ENCODE peak calls at places on chromosomes 1 and 21, in five cellular contexts. P is lower leg skin; B is MCF 10A; V is breast epithelium; D is CD4-positive, alpha-beta T cell. H is an unnamed sample.

GRCh38 chr1:27660300-27660837 is 11.6 kb downstream of the IFI6 start:
- DNase-seq in P (no peak), V (no peak), B (peak), D (no peak), H (no peak)

GRCh38 chr1:230866171-230866811 is 2.0 kb downstream of the C1orf198 start:
- DNase-seq in V (no peak), B (no peak), P (no peak), D (no peak), H (no peak)

GRCh38 chr1:184866991-184867788 is 107.1 kb downstream of the NIBAN1 start:
- DNase-seq in B (peak), P (no peak), V (no peak), D (peak), H (no peak)

GRCh38 chr1:55127827-55128343 is 87.3 kb downstream of the USP24 start:
- DNase-seq in V (no peak), P (no peak), B (peak), D (no peak), H (no peak)

GRCh38 chr1:8384088-8384487 is 66.2 kb downstream of the SLC45A1 start:
- DNase-seq in P (peak), V (no peak), D (no peak), B (no peak), H (no peak)

GRCh38 chr1:62337785-62338631 is 18.8 kb upstream of the KANK4 start:
- DNase-seq in V (no peak), P (no peak), B (no peak), D (no peak), H (no peak)

GRCh38 chr21:29888437-29888836 is 51.4 kb downstream of the GRIK1 start:
- DNase-seq in D (no peak), B (peak), P (no peak), V (no peak), H (no peak)

GRCh38 chr21:33232640-33233039 is 2.9 kb downstream of the IFNAR2 start:
- DNase-seq in D (no peak), B (no peak), P (no peak), V (no peak), H (no peak)

GRCh38 chr21:15096146-15096545 is 31.3 kb upstream of the NRIP1 start:
- DNase-seq in V (no peak), B (no peak), D (no peak), P (no peak), H (no peak)

GRCh38 chr1:32112800-32113375 is 5.0 kb downstream of the KPNA6 start:
- DNase-seq in P (no peak), V (no peak), D (no peak), B (no peak), H (no peak)

GRCh38 chr1:31502253-31502652 is 74.1 kb upstream of the TINAGL1 start:
- DNase-seq in B (no peak), P (no peak), V (no peak), D (no peak), H (no peak)

GRCh38 chr21:26437326-26438009 is 135.6 kb downstream of the CYYR1 start:
- DNase-seq in D (no peak), B (no peak), P (no peak), V (no peak), H (no peak)

GRCh38 chr1:214187152-214187900 is 93.6 kb upstream of the SMYD2 start:
- DNase-seq in D (no peak), V (no peak), P (no peak), B (no peak), H (peak)

DNA sequence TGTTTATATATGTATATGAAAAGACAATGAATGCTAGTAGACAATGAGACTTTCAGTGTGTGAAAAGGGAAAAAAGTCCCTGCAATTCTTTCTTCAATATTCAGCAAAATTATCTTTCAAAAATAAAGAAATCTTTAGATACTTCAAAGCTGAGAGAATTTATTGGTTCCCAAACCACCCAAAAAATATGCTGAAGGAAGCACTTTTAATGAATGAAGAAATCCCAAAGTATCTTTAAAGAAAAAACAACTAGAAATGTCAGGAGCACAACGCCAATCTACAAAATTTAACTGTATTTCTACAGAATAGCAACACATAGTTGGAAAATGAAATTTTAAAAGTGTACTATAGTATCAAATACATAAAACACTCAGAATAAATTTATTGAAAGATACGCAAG is 142.3 kb upstream of the CHRM3 start:
- DNase-seq in V (no peak), P (no peak), D (no peak), B (no peak), H (no peak)
- TF ChIP-seq CTCF in V (no peak), P (no peak), D (no peak), B (no peak), H (no peak)

GRCh38 chr1:21863981-21864380 is 51.9 kb downstream of the LDLRAD2 start:
- DNase-seq in D (no peak), V (no peak), P (no peak), B (no peak), H (no peak)

GRCh38 chr1:21859669-21860179 is 47.7 kb downstream of the LDLRAD2 start:
- DNase-seq in V (no peak), B (no peak), D (no peak), P (no peak), H (no peak)

GRCh38 chr1:21865609-21865942 is 53.5 kb downstream of the LDLRAD2 start:
- DNase-seq in P (no peak), B (no peak), V (no peak), D (no peak), H (no peak)

GRCh38 chr1:21864730-21865129 is 52.7 kb downstream of the LDLRAD2 start:
- DNase-seq in P (no peak), D (no peak), V (no peak), B (no peak), H (no peak)

GRCh38 chr1:21861602-21862429 is 49.8 kb downstream of the LDLRAD2 start:
- DNase-seq in V (no peak), D (no peak), P (no peak), B (peak), H (no peak)
- TF ChIP-seq CTCF in V (no peak), D (no peak), P (no peak), B (no peak), H (no peak)

GRCh38 chr1:222702210-222702609 is 10.1 kb downstream of the AIDA start:
- DNase-seq in V (no peak), B (no peak), D (no peak), P (no peak), H (no peak)

GRCh38 chr1:222711319-222712252 is 705 bp downstream of the AIDA start:
- DNase-seq in P (peak), B (peak), V (peak), D (peak), H (peak)

GRCh38 chr1:222704260-222704659 is 8.0 kb downstream of the AIDA start:
- DNase-seq in B (no peak), V (no peak), P (no peak), D (no peak), H (no peak)

GRCh38 chr1:222709700-222710153 is 2.6 kb downstream of the AIDA start:
- DNase-seq in V (no peak), P (no peak), B (no peak), D (no peak), H (no peak)

GRCh38 chr1:222706815-222707214 is 5.5 kb downstream of the AIDA start:
- DNase-seq in B (no peak), V (no peak), P (no peak), D (no peak), H (no peak)
- TF ChIP-seq CTCF in B (peak), V (no peak), P (no peak), D (no peak), H (peak)

DNA sequence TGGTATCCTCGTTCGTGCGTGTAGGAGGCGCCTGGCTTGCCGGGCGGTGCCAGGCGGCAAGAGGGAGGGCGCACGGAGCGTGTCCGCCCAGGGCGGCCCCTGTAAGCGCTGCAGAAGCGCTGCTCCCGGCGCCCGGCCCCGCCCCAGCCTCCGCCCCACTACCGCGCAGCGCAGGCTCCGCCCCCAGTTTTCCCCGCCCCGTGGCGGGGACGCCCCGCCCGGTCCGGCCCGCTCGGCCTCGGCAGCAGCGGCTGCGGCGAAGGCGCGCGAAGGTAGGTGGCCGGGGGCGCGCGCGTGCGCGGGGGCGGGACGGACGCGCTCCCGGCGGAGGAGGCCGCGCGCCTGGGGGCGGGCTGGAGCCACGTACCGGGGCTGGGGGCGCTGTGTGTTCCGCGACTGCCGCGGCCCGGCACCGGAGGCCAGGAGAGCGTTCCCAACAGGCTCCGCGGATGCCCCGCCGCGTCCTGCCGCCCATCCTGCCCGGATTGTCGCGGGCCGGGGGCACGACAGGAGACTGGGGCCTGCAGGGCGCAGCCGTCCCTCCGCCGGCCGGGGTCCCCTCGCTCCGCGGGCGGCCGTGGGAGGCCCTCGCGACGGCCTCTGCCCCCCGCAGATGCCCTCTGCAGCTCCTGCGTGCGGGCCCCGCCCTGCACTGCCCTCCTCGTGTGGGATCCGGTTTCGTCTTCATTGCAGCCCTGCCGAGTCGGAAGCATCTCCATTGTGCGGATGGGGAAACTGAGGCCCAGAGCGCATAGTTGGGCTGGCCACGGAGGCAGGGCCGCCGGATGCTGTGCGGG is 7.7 kb upstream of the CROCC start:
- DNase-seq in B (peak), P (peak), D (peak), V (peak), H (peak)
- TF ChIP-seq CTCF in B (peak), P (no peak), D (no peak), V (peak), H (no peak)

GRCh38 chr1:23481026-23481597 is 2.9 kb downstream of the ASAP3 start:
- DNase-seq in P (no peak), B (no peak), V (no peak), D (no peak), H (no peak)

GRCh38 chr1:23481904-23482303 is 2.1 kb downstream of the ASAP3 start:
- DNase-seq in V (no peak), P (no peak), D (no peak), B (no peak), H (no peak)

GRCh38 chr1:23485002-23485332 is 988 bp upstream of the ASAP3 start:
- DNase-seq in P (no peak), V (no peak), D (no peak), B (no peak), H (no peak)

GRCh38 chr1:23484253-23485001 is 448 bp upstream of the ASAP3 start:
- DNase-seq in V (peak), P (peak), D (peak), B (peak), H (peak)

GRCh38 chr1:23483327-23484252 is at the start of gene ASAP3:
- DNase-seq in B (peak), D (peak), V (peak), P (peak), H (peak)
- TF ChIP-seq CTCF in B (no peak), D (peak), V (no peak), P (no peak), H (peak)

DNA sequence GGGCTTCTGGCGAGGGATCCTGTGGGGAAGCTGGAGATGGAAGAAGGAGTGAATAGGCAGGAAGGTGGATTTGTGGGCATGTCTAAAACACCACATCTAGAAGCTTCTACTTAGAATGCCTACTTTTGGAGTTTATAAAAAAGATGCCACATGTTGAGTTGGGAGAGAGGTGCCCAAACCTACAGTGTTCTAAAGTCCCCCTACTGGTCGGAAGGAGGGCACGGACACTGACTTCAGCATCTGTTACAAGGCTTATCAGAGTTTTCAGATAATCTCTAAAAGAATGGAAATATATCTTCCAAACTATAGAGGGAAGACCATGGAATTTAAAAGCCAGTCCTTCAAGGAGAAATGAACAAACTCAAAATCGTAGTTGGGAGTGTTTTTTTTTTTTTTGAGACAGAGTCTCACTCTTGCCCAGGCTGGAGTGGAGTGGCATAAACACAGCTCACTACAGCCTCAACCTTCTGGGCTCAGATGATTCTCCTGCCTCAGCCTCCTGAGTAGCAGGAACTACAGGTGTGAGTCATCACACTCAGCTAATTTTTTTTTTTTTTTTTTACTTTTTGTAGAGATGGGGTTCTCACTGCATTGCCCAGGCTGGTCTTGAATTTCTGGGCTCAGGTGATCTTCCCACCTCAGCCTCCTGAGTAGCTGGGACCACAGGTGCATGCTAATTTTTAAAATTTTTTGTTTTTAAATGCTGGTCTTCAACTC is 14.8 kb downstream of the IBA57 start:
- DNase-seq in D (no peak), P (peak), V (no peak), B (no peak), H (no peak)
- TF ChIP-seq CTCF in D (no peak), P (no peak), V (peak), B (peak), H (peak)

GRCh38 chr1:10472220-10473144 is at the start of gene DFFA:
- DNase-seq in D (peak), V (peak), B (peak), P (peak), H (peak)
- TF ChIP-seq CTCF in D (no peak), V (no peak), B (no peak), P (no peak), H (no peak)

GRCh38 chr1:203795382-203796222 is at the start of the genes ZBED6 and ZC3H11A:
- DNase-seq in V (peak), B (peak), P (peak), D (peak), H (peak)

GRCh38 chr1:203797948-203798347 is 2.5 kb downstream of the ZBED6 start:
- DNase-seq in D (no peak), B (peak), V (peak), P (no peak), H (no peak)

GRCh38 chr1:203796223-203796747 is 862 bp downstream of the ZBED6 start:
- DNase-seq in P (no peak), D (peak), B (peak), V (peak), H (no peak)

GRCh38 chr1:203799157-203799556 is 3.7 kb downstream of the ZBED6 start:
- DNase-seq in D (no peak), P (no peak), B (no peak), V (no peak), H (no peak)

DNA sequence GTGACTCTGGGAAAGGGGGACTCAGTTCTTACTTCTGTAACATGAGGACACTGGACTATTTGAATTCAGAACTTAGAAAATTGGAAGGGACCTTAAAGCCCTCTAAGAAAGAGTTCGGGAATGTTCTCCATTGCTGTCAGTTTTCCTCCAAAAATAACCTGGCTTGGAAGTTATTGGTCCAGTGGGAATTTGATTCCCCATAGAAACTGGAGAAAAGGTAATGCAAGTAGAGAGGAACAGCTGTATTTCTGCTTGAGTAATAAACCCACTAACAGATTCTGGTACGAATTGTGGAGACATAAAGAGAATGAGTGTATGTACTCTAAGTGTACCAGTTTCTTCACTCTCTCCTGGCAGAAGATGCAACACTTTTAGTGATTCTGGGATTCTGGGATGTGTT is 1.8 kb downstream of the ZBED6 start:
- DNase-seq in V (no peak), D (no peak), B (no peak), P (no peak), H (no peak)
- TF ChIP-seq CTCF in V (no peak), D (no peak), B (no peak), P (no peak), H (no peak)

GRCh38 chr1:17849216-17849615 is 94.1 kb downstream of the ACTL8 start:
- DNase-seq in P (no peak), V (no peak), B (no peak), D (no peak), H (no peak)

GRCh38 chr1:17845583-17845982 is 90.5 kb downstream of the ACTL8 start:
- DNase-seq in B (no peak), V (no peak), D (no peak), P (no peak), H (no peak)

GRCh38 chr1:17852383-17852782 is 97.2 kb downstream of the ACTL8 start:
- DNase-seq in D (no peak), P (no peak), V (no peak), B (no peak), H (no peak)

GRCh38 chr1:17853241-17853640 is 98.1 kb downstream of the ACTL8 start:
- DNase-seq in V (no peak), P (no peak), B (no peak), D (no peak), H (no peak)

GRCh38 chr1:17851075-17851474 is 95.9 kb downstream of the ACTL8 start:
- DNase-seq in P (no peak), B (no peak), V (no peak), D (no peak), H (no peak)
- TF ChIP-seq CTCF in P (no peak), B (no peak), V (no peak), D (no peak), H (no peak)